ENCODE peak calls at places on chromosome 9, in ten cellular contexts. One of them, this sample, is unnamed.

GRCh38 chr9:112378441-112379176 is 1.3 kb upstream of the HSDL2 start:
- DNase-seq in HepG2: no peak
- DNase-seq in A549: no peak
- DNase-seq in endothelial cell of umbilical vein: peak
- DNase-seq in uterus: peak
- DNase-seq in tibial nerve: no peak
- DNase-seq in breast epithelium: no peak
- DNase-seq in HCT116: no peak
- DNase-seq in IMR-90: no peak
- DNase-seq in ovary: peak
- DNase-seq in this sample: peak

GRCh38 chr9:131252120-131252519 is 24.2 kb downstream of the FAM78A start:
- DNase-seq in tibial nerve: no peak
- DNase-seq in uterus: no peak
- DNase-seq in HCT116: no peak
- DNase-seq in IMR-90: no peak
- DNase-seq in A549: no peak
- DNase-seq in HepG2: no peak
- DNase-seq in ovary: no peak
- DNase-seq in endothelial cell of umbilical vein: no peak
- DNase-seq in breast epithelium: no peak
- DNase-seq in this sample: peak

GRCh38 chr9:77820293-77820954 is 172.3 kb upstream of the GNA14 start:
- DNase-seq in A549: peak
- DNase-seq in ovary: no peak
- DNase-seq in HCT116: no peak
- DNase-seq in endothelial cell of umbilical vein: peak
- DNase-seq in HepG2: no peak
- DNase-seq in breast epithelium: no peak
- DNase-seq in uterus: no peak
- DNase-seq in tibial nerve: no peak
- DNase-seq in IMR-90: peak
- DNase-seq in this sample: no peak

GRCh38 chr9:73148447-73148937 is 3.2 kb upstream of the ANXA1 start:
- DNase-seq in tibial nerve: no peak
- DNase-seq in endothelial cell of umbilical vein: peak
- DNase-seq in A549: no peak
- DNase-seq in HCT116: no peak
- DNase-seq in uterus: no peak
- DNase-seq in breast epithelium: no peak
- DNase-seq in IMR-90: peak
- DNase-seq in ovary: no peak
- DNase-seq in HepG2: no peak
- DNase-seq in this sample: no peak

GRCh38 chr9:112849363-112849922 is 41.2 kb downstream of the SLC46A2 start:
- DNase-seq in IMR-90: no peak
- DNase-seq in endothelial cell of umbilical vein: no peak
- DNase-seq in ovary: no peak
- DNase-seq in A549: no peak
- DNase-seq in breast epithelium: no peak
- DNase-seq in tibial nerve: no peak
- DNase-seq in HepG2: no peak
- DNase-seq in uterus: no peak
- DNase-seq in HCT116: no peak
- DNase-seq in this sample: no peak

GRCh38 chr9:6758418-6759113 is 793 bp downstream of the KDM4C start:
- DNase-seq in endothelial cell of umbilical vein: peak
- DNase-seq in breast epithelium: peak
- DNase-seq in A549: peak
- DNase-seq in IMR-90: peak
- DNase-seq in uterus: peak
- DNase-seq in tibial nerve: peak
- DNase-seq in HepG2: peak
- DNase-seq in HCT116: peak
- DNase-seq in ovary: peak
- DNase-seq in this sample: peak

GRCh38 chr9:133971121-133971951 is 20.8 kb downstream of the VAV2 start:
- DNase-seq in HepG2: no peak
- DNase-seq in HCT116: no peak
- DNase-seq in IMR-90: no peak
- DNase-seq in endothelial cell of umbilical vein: no peak
- DNase-seq in A549: no peak
- DNase-seq in breast epithelium: no peak
- DNase-seq in tibial nerve: no peak
- DNase-seq in ovary: no peak
- DNase-seq in uterus: no peak
- DNase-seq in this sample: peak

GRCh38 chr9:35907732-35908483 is 1.4 kb upstream of the SPAAR start:
- DNase-seq in IMR-90: peak
- DNase-seq in tibial nerve: peak
- DNase-seq in endothelial cell of umbilical vein: peak
- DNase-seq in breast epithelium: no peak
- DNase-seq in A549: peak
- DNase-seq in HepG2: peak
- DNase-seq in uterus: peak
- DNase-seq in ovary: peak
- DNase-seq in HCT116: peak
- DNase-seq in this sample: no peak

GRCh38 chr9:102855646-102856045 is 139.5 kb upstream of the CYLC2 start:
- DNase-seq in ovary: no peak
- DNase-seq in uterus: no peak
- DNase-seq in endothelial cell of umbilical vein: no peak
- DNase-seq in breast epithelium: no peak
- DNase-seq in IMR-90: no peak
- DNase-seq in HepG2: no peak
- DNase-seq in A549: no peak
- DNase-seq in tibial nerve: no peak
- DNase-seq in HCT116: no peak
- DNase-seq in this sample: no peak

GRCh38 chr9:99823392-99824377 is 2.0 kb downstream of the NR4A3 start:
- DNase-seq in HCT116: no peak
- DNase-seq in endothelial cell of umbilical vein: peak
- DNase-seq in HepG2: no peak
- DNase-seq in tibial nerve: no peak
- DNase-seq in ovary: peak
- DNase-seq in uterus: peak
- DNase-seq in A549: peak
- DNase-seq in IMR-90: peak
- DNase-seq in breast epithelium: no peak
- DNase-seq in this sample: peak

GRCh38 chr9:4050686-4051315 is 249.1 kb downstream of the GLIS3 start:
- DNase-seq in IMR-90: no peak
- DNase-seq in A549: no peak
- DNase-seq in endothelial cell of umbilical vein: no peak
- DNase-seq in uterus: no peak
- DNase-seq in breast epithelium: no peak
- DNase-seq in HCT116: no peak
- DNase-seq in tibial nerve: no peak
- DNase-seq in ovary: no peak
- DNase-seq in HepG2: no peak
- DNase-seq in this sample: no peak

GRCh38 chr9:4042966-4043365 is 256.9 kb downstream of the GLIS3 start:
- DNase-seq in breast epithelium: no peak
- DNase-seq in HepG2: no peak
- DNase-seq in A549: no peak
- DNase-seq in uterus: no peak
- DNase-seq in tibial nerve: no peak
- DNase-seq in ovary: no peak
- DNase-seq in HCT116: no peak
- DNase-seq in IMR-90: no peak
- DNase-seq in endothelial cell of umbilical vein: no peak
- DNase-seq in this sample: no peak

GRCh38 chr9:4045556-4045955 is 254.3 kb downstream of the GLIS3 start:
- DNase-seq in ovary: no peak
- DNase-seq in uterus: peak
- DNase-seq in HCT116: no peak
- DNase-seq in breast epithelium: no peak
- DNase-seq in IMR-90: no peak
- DNase-seq in HepG2: no peak
- DNase-seq in tibial nerve: no peak
- DNase-seq in A549: no peak
- DNase-seq in endothelial cell of umbilical vein: no peak
- DNase-seq in this sample: no peak

DNA sequence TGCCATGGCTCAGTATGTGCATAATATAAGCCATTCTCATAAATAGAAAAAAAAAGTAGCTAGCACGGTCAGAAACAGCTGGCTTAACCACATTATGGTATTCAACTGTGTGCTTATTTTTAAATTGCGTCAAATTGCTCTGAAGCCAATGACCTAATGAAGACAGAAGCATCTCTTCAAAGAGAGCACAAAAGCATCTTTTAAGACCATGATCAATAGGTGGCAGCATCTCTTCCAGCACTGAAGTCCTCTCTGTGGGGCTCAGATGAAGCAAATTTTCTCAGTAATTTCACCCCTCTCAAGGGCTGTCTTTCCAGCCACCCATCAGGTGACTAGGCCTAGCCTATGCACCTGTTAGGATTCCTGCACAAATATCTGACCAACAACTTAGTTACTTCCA is 251.4 kb downstream of the GLIS3 start:
- DNase-seq in HCT116: no peak
- DNase-seq in A549: peak
- DNase-seq in IMR-90: peak
- DNase-seq in HepG2: no peak
- DNase-seq in breast epithelium: no peak
- DNase-seq in endothelial cell of umbilical vein: peak
- DNase-seq in tibial nerve: no peak
- DNase-seq in ovary: no peak
- DNase-seq in uterus: no peak
- DNase-seq in this sample: no peak
- TF ChIP-seq CTCF in HCT116: peak
- TF ChIP-seq CTCF in A549: peak
- TF ChIP-seq CTCF in IMR-90: peak
- TF ChIP-seq CTCF in HepG2: peak
- TF ChIP-seq CTCF in breast epithelium: no peak
- TF ChIP-seq CTCF in endothelial cell of umbilical vein: peak
- TF ChIP-seq CTCF in tibial nerve: no peak
- TF ChIP-seq CTCF in ovary: no peak
- TF ChIP-seq CTCF in uterus: no peak
- TF ChIP-seq CTCF in this sample: no peak

GRCh38 chr9:122159026-122159924 is at the start of the genes MORN5 and NDUFA8:
- DNase-seq in HCT116: peak
- DNase-seq in tibial nerve: peak
- DNase-seq in endothelial cell of umbilical vein: peak
- DNase-seq in ovary: peak
- DNase-seq in IMR-90: peak
- DNase-seq in HepG2: peak
- DNase-seq in A549: peak
- DNase-seq in uterus: peak
- DNase-seq in breast epithelium: peak
- DNase-seq in this sample: peak

GRCh38 chr9:122162415-122162814 is 2.7 kb downstream of the MORN5 start:
- DNase-seq in uterus: no peak
- DNase-seq in ovary: no peak
- DNase-seq in tibial nerve: no peak
- DNase-seq in endothelial cell of umbilical vein: no peak
- DNase-seq in A549: no peak
- DNase-seq in breast epithelium: no peak
- DNase-seq in HCT116: no peak
- DNase-seq in IMR-90: no peak
- DNase-seq in HepG2: no peak
- DNase-seq in this sample: no peak

GRCh38 chr9:122158202-122158601 is 1.4 kb downstream of the NDUFA8 start:
- DNase-seq in IMR-90: peak
- DNase-seq in tibial nerve: no peak
- DNase-seq in uterus: no peak
- DNase-seq in HCT116: peak
- DNase-seq in A549: peak
- DNase-seq in HepG2: peak
- DNase-seq in ovary: no peak
- DNase-seq in endothelial cell of umbilical vein: peak
- DNase-seq in breast epithelium: no peak
- DNase-seq in this sample: no peak

GRCh38 chr9:122164286-122164685 is 4.6 kb downstream of the MORN5 start:
- DNase-seq in IMR-90: no peak
- DNase-seq in A549: no peak
- DNase-seq in ovary: peak
- DNase-seq in tibial nerve: no peak
- DNase-seq in HCT116: no peak
- DNase-seq in breast epithelium: no peak
- DNase-seq in endothelial cell of umbilical vein: no peak
- DNase-seq in HepG2: no peak
- DNase-seq in uterus: peak
- DNase-seq in this sample: no peak

DNA sequence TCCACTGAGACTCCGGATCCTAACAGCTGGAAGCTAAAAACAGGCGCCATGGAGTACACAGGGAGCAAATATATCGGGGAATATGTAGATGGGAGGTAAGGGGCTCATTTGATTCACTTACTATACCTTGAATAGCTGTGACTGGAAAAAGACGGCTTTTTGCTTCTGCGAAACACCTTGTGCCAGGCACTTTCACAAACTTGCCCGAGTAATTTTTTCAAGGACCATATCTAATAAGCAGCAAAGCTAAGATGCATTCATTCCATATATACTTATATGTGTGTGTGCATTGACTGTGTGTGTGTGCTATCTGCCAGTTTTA is 178 bp downstream of the MORN5 start:
- DNase-seq in HCT116: no peak
- DNase-seq in uterus: no peak
- DNase-seq in breast epithelium: no peak
- DNase-seq in tibial nerve: no peak
- DNase-seq in HepG2: no peak
- DNase-seq in endothelial cell of umbilical vein: no peak
- DNase-seq in ovary: no peak
- DNase-seq in IMR-90: no peak
- DNase-seq in A549: no peak
- DNase-seq in this sample: no peak
- H3K27ac ChIP-seq in HCT116: no peak
- H3K27ac ChIP-seq in uterus: no peak
- H3K27ac ChIP-seq in breast epithelium: peak
- H3K27ac ChIP-seq in tibial nerve: no peak
- H3K27ac ChIP-seq in HepG2: no peak
- H3K27ac ChIP-seq in endothelial cell of umbilical vein: no peak
- H3K27ac ChIP-seq in ovary: no peak
- H3K27ac ChIP-seq in IMR-90: no peak
- H3K27ac ChIP-seq in A549: no peak
- H3K27ac ChIP-seq in this sample: no peak

DNA sequence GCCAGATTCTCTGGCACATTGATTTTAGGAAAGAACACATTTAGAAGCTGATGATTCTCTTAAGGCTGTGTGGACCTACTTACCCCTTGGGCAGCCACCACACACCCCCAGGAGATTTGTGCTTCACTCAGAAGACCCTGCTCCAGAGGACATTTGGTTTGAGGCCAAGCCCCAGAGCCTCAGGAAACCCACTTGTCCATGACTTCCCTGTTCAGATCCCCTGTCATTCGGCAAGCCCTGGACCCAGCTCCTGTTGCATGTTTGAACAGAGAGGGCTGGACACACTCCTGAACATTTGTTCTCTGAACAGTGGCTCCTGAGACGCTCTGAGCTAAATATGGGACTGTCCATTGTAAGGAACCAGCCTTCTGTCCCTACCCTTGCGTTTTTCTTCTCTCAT is 82.1 kb downstream of the AMBP start:
- DNase-seq in uterus: no peak
- DNase-seq in tibial nerve: no peak
- DNase-seq in breast epithelium: peak
- DNase-seq in endothelial cell of umbilical vein: no peak
- DNase-seq in HCT116: no peak
- DNase-seq in HepG2: no peak
- DNase-seq in ovary: peak
- DNase-seq in A549: no peak
- DNase-seq in IMR-90: no peak
- DNase-seq in this sample: peak
- TF ChIP-seq POLR2A in uterus: no peak
- TF ChIP-seq POLR2A in tibial nerve: no peak
- TF ChIP-seq POLR2A in breast epithelium: no peak
- TF ChIP-seq POLR2A in endothelial cell of umbilical vein: no peak
- TF ChIP-seq POLR2A in HCT116: no peak
- TF ChIP-seq POLR2A in HepG2: no peak
- TF ChIP-seq POLR2A in ovary: no peak
- TF ChIP-seq POLR2A in A549: no peak
- TF ChIP-seq POLR2A in IMR-90: no peak
- TF ChIP-seq POLR2A in this sample: no peak

GRCh38 chr9:129887210-129888084 is 52.2 kb downstream of the USP20 start:
- DNase-seq in breast epithelium: no peak
- DNase-seq in tibial nerve: no peak
- DNase-seq in endothelial cell of umbilical vein: peak
- DNase-seq in ovary: no peak
- DNase-seq in A549: no peak
- DNase-seq in HepG2: no peak
- DNase-seq in HCT116: no peak
- DNase-seq in uterus: no peak
- DNase-seq in IMR-90: peak
- DNase-seq in this sample: peak
- TF ChIP-seq CTCF in breast epithelium: no peak
- TF ChIP-seq CTCF in tibial nerve: no peak
- TF ChIP-seq CTCF in endothelial cell of umbilical vein: no peak
- TF ChIP-seq CTCF in ovary: no peak
- TF ChIP-seq CTCF in A549: no peak
- TF ChIP-seq CTCF in HepG2: no peak
- TF ChIP-seq CTCF in HCT116: no peak
- TF ChIP-seq CTCF in uterus: no peak
- TF ChIP-seq CTCF in IMR-90: peak
- TF ChIP-seq CTCF in this sample: no peak

This sample was measured in spleen.